ENCODE peak calls at places on chromosome 12, in seven cellular contexts. F is MM.1S, X is PC-9, K is SK-N-SH, V is PC-3, P is OCI-LY7, D is Karpas-422. E is an unnamed sample.
A peak's percentile ranks its signal among the peaks of the same experiment; 100 is the strongest.

GRCh38 chr12:82099216-82099615 is 259.0 kb downstream of the CCDC59 start:
- DNase-seq in D (no peak), K (no peak), F (no peak), V (no peak), P (no peak), X (peak; percentile 56), E (no peak)

GRCh38 chr12:132147423-132148367 is 3.4 kb downstream of the NOC4L start:
- DNase-seq in F (no peak), K (peak; percentile 13), V (no peak), X (no peak), P (no peak), D (no peak), E (no peak)

GRCh38 chr12:57591567-57592325 is 754 bp downstream of the PIP4K2C start:
- DNase-seq in F (peak; percentile 18), X (no peak), D (peak; percentile 47), V (peak; percentile 28), K (peak; percentile 72), P (no peak), E (peak; percentile 65)

GRCh38 chr12:123767613-123768012 is 5.5 kb downstream of the DNAH10 start:
- DNase-seq in D (no peak), K (no peak), V (no peak), F (peak; percentile 35), X (no peak), P (no peak), E (no peak)

GRCh38 chr12:49340095-49340870 is 3.3 kb upstream of the C1QL4 start:
- DNase-seq in X (no peak), F (no peak), P (no peak), D (peak; percentile 58), K (no peak), V (no peak), E (no peak)

GRCh38 chr12:114673169-114673833 is 10.7 kb downstream of the TBX3 start:
- DNase-seq in K (peak; percentile 78), P (no peak), D (no peak), F (no peak), V (peak; percentile 89), X (no peak), E (peak; percentile 77)

GRCh38 chr12:9796346-9796745 is 30.9 kb upstream of the KLRF1 start:
- DNase-seq in F (no peak), P (no peak), V (no peak), K (no peak), X (no peak), D (no peak), E (no peak)

GRCh38 chr12:75578546-75578945 is 67.1 kb upstream of the KRR1 start:
- DNase-seq in V (peak; percentile 39), K (no peak), F (no peak), D (no peak), X (no peak), P (no peak), E (no peak)

GRCh38 chr12:114744696-114745095 is 60.7 kb upstream of the TBX3 start:
- DNase-seq in K (no peak), D (no peak), X (no peak), V (no peak), P (no peak), F (no peak), E (peak; percentile 43)

GRCh38 chr12:29148065-29148957 is 767 bp upstream of the FAR2 start:
- DNase-seq in V (peak; percentile 55), F (no peak), K (peak; percentile 80), D (no peak), P (no peak), X (peak; percentile 43), E (peak; percentile 61)

GRCh38 chr12:90987520-90987919 is 17.3 kb downstream of the EPYC start:
- DNase-seq in K (no peak), P (no peak), F (no peak), D (no peak), V (no peak), X (no peak), E (no peak)

GRCh38 chr12:125533434-125534029 is 468.3 kb downstream of the AACS start:
- DNase-seq in X (no peak), V (peak; percentile 51), K (peak; percentile 80), P (peak; percentile 56), D (peak; percentile 78), F (no peak), E (peak; percentile 10)

GRCh38 chr12:14937014-14937413 is 1.3 kb downstream of the ERP27 start:
- DNase-seq in K (no peak), F (no peak), V (no peak), P (no peak), X (no peak), D (no peak), E (no peak)

GRCh38 chr12:124549629-124550028 is 17.8 kb downstream of the NCOR2 start:
- DNase-seq in F (no peak), P (no peak), X (no peak), V (no peak), K (no peak), D (no peak), E (no peak)

GRCh38 chr12:49121047-49121696 is 10.0 kb downstream of the TUBA1B start:
- DNase-seq in D (no peak), F (no peak), X (peak; percentile 75), K (peak; percentile 77), V (peak; percentile 79), P (peak; percentile 26), E (peak; percentile 81)

GRCh38 chr12:132074216-132074615 is 69.9 kb downstream of the DDX51 start:
- DNase-seq in D (no peak), X (no peak), F (no peak), V (no peak), K (no peak), P (no peak), E (no peak)

GRCh38 chr12:50241178-50241577 is 42.1 kb downstream of the LIMA1 start:
- DNase-seq in V (peak; percentile 82), F (no peak), D (no peak), P (no peak), X (peak; percentile 91), K (no peak), E (peak; percentile 30)

GRCh38 chr12:77064891-77065360 is 443 bp downstream of the E2F7 start:
- DNase-seq in V (no peak), D (peak; percentile 60), P (peak; percentile 42), X (no peak), K (no peak), F (peak; percentile 23), E (no peak)

GRCh38 chr12:132046561-132046960 is 96.8 kb downstream of the EP400 start:
- DNase-seq in F (no peak), K (peak; percentile 73), X (no peak), D (no peak), V (no peak), P (no peak), E (peak; percentile 94)

GRCh38 chr12:57760347-57760982 is 5.6 kb downstream of the MARCHF9 start:
- DNase-seq in X (no peak), K (no peak), D (no peak), V (no peak), F (no peak), P (no peak), E (no peak)

GRCh38 chr12:65602579-65603295 is 221.5 kb upstream of the HMGA2 start:
- DNase-seq in V (peak; percentile 93), K (peak; percentile 35), D (peak; percentile 75), F (peak; percentile 19), P (peak; percentile 18), X (peak; percentile 97), E (peak; percentile 97)

GRCh38 chr12:77725611-77726010 is 105.1 kb upstream of the NAV3 start:
- DNase-seq in K (no peak), X (no peak), V (no peak), P (no peak), D (no peak), F (no peak), E (peak; percentile 51)

GRCh38 chr12:39764944-39765560 is 145.4 kb upstream of the ABCD2 start:
- DNase-seq in P (peak; percentile 41), V (peak; percentile 58), K (peak; percentile 39), F (peak; percentile 57), D (peak; percentile 67), X (no peak), E (peak; percentile 78)

GRCh38 chr12:51925400-51926063 is 18.2 kb downstream of the ACVRL1 start:
- DNase-seq in F (no peak), V (no peak), X (no peak), K (no peak), D (no peak), P (no peak), E (no peak)
- H2AFZ ChIP-seq in F (no peak overlapping the region), V (no peak overlapping the region), X (no peak overlapping the region), K (no peak overlapping the region), D (no peak overlapping the region), P (no peak overlapping the region), E (no peak overlapping the region)

DNA sequence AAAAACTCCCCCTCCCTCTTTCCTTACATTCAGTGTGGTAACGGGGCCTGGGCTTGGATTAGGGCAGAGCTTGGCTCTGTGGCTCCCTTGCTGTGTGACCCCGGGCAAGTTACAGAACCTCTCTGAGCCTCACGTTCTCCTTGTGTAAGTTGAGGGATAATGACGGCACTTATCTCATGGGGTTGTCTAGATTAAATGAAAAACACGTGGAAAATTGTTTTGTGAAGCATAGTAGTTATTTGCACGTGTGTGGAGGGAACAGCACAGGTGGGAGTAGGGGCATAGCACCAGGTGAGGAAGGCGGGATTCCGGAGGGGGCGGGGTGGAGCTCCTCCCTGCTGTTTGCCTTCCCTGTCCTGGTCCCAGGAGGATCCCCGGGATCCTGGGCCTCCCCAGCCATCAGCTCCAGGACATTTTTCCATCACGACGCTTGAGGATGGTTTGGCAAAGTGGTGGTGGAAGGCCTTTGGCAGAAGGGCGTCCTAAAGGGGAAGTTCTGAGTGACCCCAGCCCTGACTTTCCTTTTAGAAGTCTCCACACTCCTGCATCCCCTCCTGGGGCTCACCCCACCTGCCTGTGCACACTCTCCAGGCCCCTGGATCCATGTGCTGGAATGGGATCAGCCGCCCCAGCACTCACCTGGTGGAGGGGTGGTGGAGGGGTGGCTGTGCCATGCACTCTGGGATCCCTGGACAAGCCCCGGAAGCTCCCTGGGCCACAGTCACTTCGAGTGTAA is 22.7 kb downstream of the LRTM2 start:
- DNase-seq in X (no peak), F (no peak), K (no peak), P (no peak), V (no peak), D (no peak), E (no peak)
- H3K36me3 ChIP-seq in X (no peaks in the 10 kb centered on the region), F (no peaks in the 10 kb centered on the region), K (no peaks in the 10 kb centered on the region), P (no peaks in the 10 kb centered on the region), V (no peaks in the 10 kb centered on the region), D (no peaks in the 10 kb centered on the region), E (no peaks in the 10 kb centered on the region)

DNA sequence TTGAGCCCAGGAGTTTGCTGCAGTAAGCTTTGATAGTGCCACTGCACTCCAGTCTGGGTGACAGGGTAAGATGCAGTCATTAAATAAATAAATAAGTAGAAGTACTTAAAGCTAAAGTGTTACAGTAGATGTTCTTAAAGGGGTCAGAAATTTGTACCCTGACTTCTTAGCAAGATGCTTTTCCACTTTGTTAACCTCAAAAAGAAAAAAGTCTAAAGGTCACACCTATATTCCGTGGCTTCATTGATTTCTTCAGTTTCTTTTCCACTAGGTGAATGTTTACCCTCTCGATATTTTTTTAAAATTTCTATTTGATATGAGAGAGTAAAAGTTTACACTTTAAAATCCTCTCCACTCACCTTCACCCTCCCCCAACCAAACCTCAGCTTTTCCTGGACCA is 64.3 kb upstream of the PLEKHA5 start:
- DNase-seq in X (no peak), D (no peak), F (no peak), V (no peak), P (no peak), K (no peak), E (no peak)
- H3K9me2 ChIP-seq in X (peaks cover 7% of the 10 kb centered on the region), D (no peaks in the 10 kb centered on the region), F (no peaks in the 10 kb centered on the region), V (no peaks in the 10 kb centered on the region), P (no peaks in the 10 kb centered on the region), K (no peaks in the 10 kb centered on the region), E (no peaks in the 10 kb centered on the region)

DNA sequence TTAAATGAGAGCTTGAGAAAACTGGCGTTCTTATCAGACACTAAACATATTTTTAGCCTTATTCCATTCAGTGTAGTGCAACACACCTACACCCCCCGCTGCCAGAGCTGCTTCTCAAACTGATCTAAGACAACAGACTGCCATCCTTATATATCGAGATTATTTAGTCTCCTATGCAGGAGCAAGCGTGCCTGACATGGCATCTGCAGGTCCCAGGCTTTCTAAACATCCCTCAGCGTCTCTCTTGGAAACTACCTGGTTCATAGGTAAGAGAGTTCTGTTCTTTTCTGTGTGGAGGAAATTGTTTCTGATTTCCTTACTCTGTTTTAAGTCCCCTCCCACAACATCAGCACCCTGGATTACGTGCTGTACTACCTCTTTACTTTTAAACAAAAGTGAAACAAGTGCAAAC is 117.1 kb upstream of the PTPRB start:
- DNase-seq in P (no peak), V (peak; percentile 57), X (no peak), K (no peak), D (no peak), F (peak; percentile 65), E (peak; percentile 5)
- H2AFZ ChIP-seq in P (no peak overlapping the region), V (peak overlapping the region; percentile 87), X (no peak overlapping the region), K (no peak overlapping the region), D (no peak overlapping the region), F (peak overlapping the region; percentile 84), E (peak overlapping the region; percentile 46)